ENCODE peak calls at places on chromosomes 6 and 20, in seven cellular contexts. Z is IMR-90, E is trophoblast cell, H is H9, W is neuronal stem cell, Y is mesenchymal stem cell, K is mesendoderm. F is an unnamed sample.

GRCh38 chr6:130742282-130742681 is 84.9 kb upstream of the SMLR1 start:
- DNase-seq in Z (peak; percentile 4), E (no peak), K (peak; percentile 64), W (no peak), Y (no peak), H (no peak), F (no peak)

GRCh38 chr20:21096321-21097043 is 9.7 kb downstream of the LINC00237 start:
- DNase-seq in K (peak; percentile 70), E (peak; percentile 52), H (peak; percentile 72), Y (peak; percentile 52), W (no peak), Z (peak; percentile 32), F (no peak)

GRCh38 chr20:1973921-1974440 is 19.9 kb downstream of the PDYN start:
- DNase-seq in Z (no peak), K (no peak), H (no peak), W (no peak), Y (no peak), E (no peak), F (no peak)

GRCh38 chr6:86453232-86453631 is 484.1 kb upstream of the HTR1E start:
- DNase-seq in H (no peak), E (no peak), Y (no peak), W (no peak), Z (no peak), K (no peak), F (no peak)

GRCh38 chr20:18701969-18702368 is 111.6 kb upstream of the SCP2D1 start:
- DNase-seq in H (no peak), Y (no peak), K (no peak), E (no peak), W (no peak), Z (no peak), F (no peak)

GRCh38 chr6:142329486-142330113 is 27.8 kb downstream of the ADGRG6 start:
- DNase-seq in H (no peak), Y (no peak), Z (no peak), K (no peak), W (no peak), E (no peak), F (no peak)

GRCh38 chr20:53866787-53867740 is 203.3 kb downstream of the BCAS1 start:
- DNase-seq in Y (peak; percentile 68), K (peak; percentile 71), E (peak; percentile 78), H (no peak), Z (no peak), W (no peak), F (no peak)

GRCh38 chr6:84657486-84657885 is 106.9 kb downstream of the TBX18 start:
- DNase-seq in H (no peak), E (no peak), Y (no peak), W (no peak), K (no peak), Z (no peak), F (no peak)

GRCh38 chr20:44031001-44031574 is 116.4 kb downstream of the TOX2 start:
- DNase-seq in W (no peak), E (no peak), H (no peak), K (no peak), Z (no peak), Y (no peak), F (no peak)

DNA sequence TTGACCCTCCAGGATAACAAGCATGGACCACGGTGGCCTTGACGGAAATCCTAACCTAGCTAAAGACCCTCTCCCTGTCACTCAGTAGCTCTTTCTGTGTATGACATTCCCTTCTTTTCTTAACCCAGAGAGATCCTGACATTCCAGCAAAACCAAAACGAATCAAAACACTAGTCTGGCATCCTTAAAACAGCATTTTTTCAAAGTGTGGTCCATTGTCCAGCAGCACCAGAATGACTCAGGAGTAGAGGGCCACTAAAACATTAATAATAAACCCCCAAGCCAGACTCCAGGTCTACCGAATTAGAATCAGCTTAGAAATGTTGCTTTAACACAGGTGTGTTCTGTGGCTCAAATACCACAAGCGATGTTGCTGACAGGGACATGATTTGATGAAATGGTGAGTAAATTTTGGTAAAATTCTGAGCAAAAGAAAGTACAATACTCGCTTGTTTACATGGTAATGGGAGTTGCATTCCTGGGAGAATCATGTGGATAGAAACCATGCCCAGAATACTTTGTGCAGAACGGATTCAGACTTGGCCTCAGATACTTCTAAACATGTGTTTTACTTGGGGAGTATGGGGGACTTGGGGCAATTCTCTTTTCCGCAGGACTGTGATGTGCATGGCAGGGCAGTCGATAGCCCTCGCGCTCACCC is 174.2 kb upstream of the KCNG1 start:
- DNase-seq in H (no peak), E (no peak), Z (peak; percentile 38), K (no peak), W (no peak), Y (no peak), F (no peak)
- H3K4ac ChIP-seq in H (no peak overlapping the region), E (no peak overlapping the region), Z (peak overlapping the region; percentile 79), K (no peak overlapping the region), W (no peak overlapping the region), Y (no peak overlapping the region), F (no peak overlapping the region)

GRCh38 chr6:104788400-104788799 is 71.3 kb downstream of the HACE1 start:
- DNase-seq in E (peak; percentile 72), Y (peak; percentile 13), K (no peak), H (no peak), Z (no peak), W (no peak), F (no peak)
- H3K4ac ChIP-seq in E (no peak overlapping the region), Y (no peak overlapping the region), K (no peak overlapping the region), H (no peak overlapping the region), Z (no peak overlapping the region), W (no peak overlapping the region), F (no peak overlapping the region)

DNA sequence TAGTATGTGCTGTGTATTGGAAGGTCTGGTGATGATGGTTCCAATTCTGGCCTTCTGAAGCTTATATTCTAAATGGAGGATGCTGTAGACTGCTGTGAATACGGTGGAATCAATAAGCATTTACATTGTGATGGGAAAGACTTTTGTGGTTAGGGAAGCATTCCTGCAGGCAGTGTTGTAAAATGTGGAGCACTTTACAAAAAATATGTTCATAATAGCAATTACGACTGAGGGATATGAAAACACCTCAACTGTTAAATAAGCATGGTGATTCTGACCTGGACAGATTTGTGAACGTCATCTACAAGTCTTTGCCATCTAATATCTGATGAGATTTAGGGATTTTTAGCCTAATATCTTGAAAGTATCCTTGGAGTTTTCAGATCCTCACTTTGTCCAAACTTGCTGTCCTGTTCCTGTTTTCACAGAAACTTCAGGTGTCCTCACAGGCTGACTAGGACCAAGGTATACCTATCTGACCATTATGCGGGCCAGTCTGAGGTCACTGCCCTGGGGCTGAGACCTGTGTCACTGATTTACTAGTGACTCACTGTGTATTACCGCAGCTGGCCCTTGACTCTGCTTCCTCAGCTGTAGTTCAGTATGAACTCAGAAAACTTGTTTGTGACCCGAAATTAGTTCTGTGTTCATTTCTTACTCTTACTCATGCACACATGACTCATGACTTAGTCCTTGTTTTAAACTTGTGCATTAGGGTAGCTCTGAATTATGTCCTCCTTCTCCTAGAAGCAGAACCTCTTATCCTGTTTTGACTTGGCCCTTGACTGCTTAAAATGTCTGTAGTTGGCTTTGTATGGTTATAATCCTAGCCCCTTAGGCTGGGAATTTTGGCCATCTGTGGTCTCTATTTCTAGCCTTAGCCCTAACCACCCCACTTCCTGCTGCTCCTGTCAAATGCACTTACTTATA is 343.0 kb downstream of the CDKAL1 start:
- DNase-seq in Z (peak; percentile 97), H (no peak), W (no peak), E (peak; percentile 100), Y (peak; percentile 97), K (peak; percentile 81), F (no peak)
- H3K4ac ChIP-seq in Z (peak overlapping the region; percentile 81), H (no peak overlapping the region), W (no peak overlapping the region), E (no peak overlapping the region), Y (peak overlapping the region; percentile 73), K (no peak overlapping the region), F (peak overlapping the region; percentile 8)

GRCh38 chr6:170046786-170047626 is 243.9 kb downstream of the DLL1 start:
- DNase-seq in E (peak; percentile 53), Z (no peak), Y (no peak), H (no peak), W (no peak), K (no peak), F (no peak)
- H3K4ac ChIP-seq in E (no peak overlapping the region), Z (no peak overlapping the region), Y (no peak overlapping the region), H (no peak overlapping the region), W (no peak overlapping the region), K (no peak overlapping the region), F (no peak overlapping the region)

DNA sequence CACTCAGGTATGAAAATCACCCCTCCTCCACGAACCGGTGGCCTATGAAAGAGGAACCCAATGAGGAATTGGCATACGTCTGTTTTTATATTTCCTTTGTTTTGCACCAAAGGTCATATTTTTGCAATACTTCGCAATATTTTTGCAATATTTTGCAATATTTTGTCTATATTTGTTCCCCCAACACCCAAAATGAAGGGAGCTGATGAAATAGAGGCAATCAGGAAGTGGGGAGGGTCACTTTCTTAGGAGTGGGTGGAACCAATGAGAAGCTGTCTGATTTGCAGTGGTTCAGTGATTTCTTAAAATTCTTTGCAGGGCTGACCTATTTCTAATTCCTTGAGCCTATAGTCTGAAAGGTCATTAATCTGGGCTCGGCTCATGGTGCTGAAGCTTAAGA is 296.7 kb upstream of the TSHZ2 start:
- DNase-seq in Z (no peak), H (no peak), K (no peak), W (no peak), Y (no peak), E (peak; percentile 43), F (no peak)
- H3K4ac ChIP-seq in Z (no peak overlapping the region), H (no peak overlapping the region), K (no peak overlapping the region), W (no peak overlapping the region), Y (no peak overlapping the region), E (no peak overlapping the region), F (no peak overlapping the region)

F was measured in H1.